ENCODE peak calls at places on chromosomes 1 and 21, in ten cellular contexts. O, Z, K, P, I, E, S, Q, C and A are unnamed samples.

GRCh38 chr21:46021398-46021797 is 39.8 kb downstream of the COL6A1 start:
- DNase-seq in O (no peak), Z (no peak), K (no peak), P (no peak), I (no peak), E (no peak), S (no peak), Q (no peak), C (no peak), A (no peak)

GRCh38 chr1:25869909-25870606 is 5.5 kb downstream of the PAQR7 start:
- DNase-seq in O (no peak), Z (no peak), K (no peak), P (no peak), I (no peak), E (no peak), S (no peak), Q (no peak), C (no peak), A (no peak)

GRCh38 chr1:184824716-184825323 is 70.2 kb upstream of the EDEM3 start:
- DNase-seq in O (no peak), Z (no peak), K (no peak), P (no peak), I (no peak), E (no peak), S (no peak), Q (no peak), C (no peak), A (no peak)

GRCh38 chr1:110645962-110646735 is 28.6 kb downstream of the KCNA3 start:
- DNase-seq in O (no peak), Z (no peak), K (no peak), P (peak), I (no peak), E (no peak), S (no peak), Q (no peak), C (peak), A (no peak)

GRCh38 chr1:169570172-169570574 is 16.1 kb downstream of the F5 start:
- DNase-seq in O (no peak), Z (peak), K (no peak), P (no peak), I (no peak), E (no peak), S (no peak), Q (no peak), C (no peak), A (no peak)

GRCh38 chr1:180773210-180773865 is 139.4 kb upstream of the KIAA1614 start:
- DNase-seq in O (no peak), Z (no peak), K (no peak), P (peak), I (no peak), E (no peak), S (no peak), Q (no peak), C (no peak), A (no peak)

GRCh38 chr1:205396972-205397616 is 24.8 kb downstream of the LEMD1 start:
- DNase-seq in O (no peak), Z (peak), K (no peak), P (peak), I (no peak), E (peak), S (peak), Q (no peak), C (peak), A (no peak)

GRCh38 chr1:235893840-235894239 is 27.1 kb upstream of the LYST start:
- DNase-seq in O (no peak), Z (no peak), K (no peak), P (no peak), I (no peak), E (no peak), S (no peak), Q (no peak), C (no peak), A (no peak)

GRCh38 chr1:168947039-168947438 is 159.5 kb upstream of the ATP1B1 start:
- DNase-seq in O (no peak), Z (peak), K (no peak), P (no peak), I (no peak), E (no peak), S (no peak), Q (no peak), C (no peak), A (no peak)

GRCh38 chr21:44199448-44199847 is 41.3 kb downstream of the ICOSLG start:
- DNase-seq in O (no peak), Z (no peak), K (no peak), P (peak), I (no peak), E (no peak), S (no peak), Q (no peak), C (no peak), A (no peak)

GRCh38 chr1:208324005-208324404 is 79.8 kb upstream of the PLXNA2 start:
- DNase-seq in O (no peak), Z (no peak), K (no peak), P (no peak), I (no peak), E (no peak), S (no peak), Q (no peak), C (no peak), A (no peak)

GRCh38 chr1:52159033-52159789 is 17.3 kb downstream of the ZFYVE9 start:
- DNase-seq in O (no peak), Z (no peak), K (no peak), P (peak), I (no peak), E (no peak), S (no peak), Q (no peak), C (no peak), A (no peak)

GRCh38 chr1:46550751-46551231 is 656 bp downstream of the KNCN start:
- DNase-seq in O (no peak), Z (peak), K (no peak), P (no peak), I (no peak), E (no peak), S (no peak), Q (no peak), C (no peak), A (no peak)

GRCh38 chr1:159942700-159943640 is 2.4 kb downstream of the IGSF9 start:
- DNase-seq in O (no peak), Z (no peak), K (no peak), P (no peak), I (no peak), E (no peak), S (no peak), Q (no peak), C (no peak), A (no peak)

GRCh38 chr1:85344256-85344694 is 67.8 kb upstream of the BCL10 start:
- DNase-seq in O (no peak), Z (no peak), K (no peak), P (peak), I (no peak), E (no peak), S (no peak), Q (no peak), C (no peak), A (no peak)

GRCh38 chr1:23651069-23651808 is 40.4 kb upstream of the RPL11 start:
- DNase-seq in O (no peak), Z (no peak), K (no peak), P (no peak), I (no peak), E (no peak), S (no peak), Q (peak), C (no peak), A (no peak)

GRCh38 chr1:226990133-226990716 is 50.1 kb downstream of the COQ8A start:
- DNase-seq in O (no peak), Z (no peak), K (no peak), P (no peak), I (no peak), E (no peak), S (peak), Q (peak), C (peak), A (peak)

GRCh38 chr1:34547043-34547674 is 207.7 kb upstream of the GJB5 start:
- DNase-seq in O (no peak), Z (peak), K (no peak), P (peak), I (no peak), E (peak), S (no peak), Q (no peak), C (no peak), A (no peak)

GRCh38 chr1:156897078-156897825 is 3.7 kb downstream of the PEAR1 start:
- DNase-seq in O (no peak), Z (no peak), K (no peak), P (peak), I (no peak), E (no peak), S (no peak), Q (no peak), C (no peak), A (no peak)

GRCh38 chr1:82091729-82092128 is 291.0 kb downstream of the ADGRL2 start:
- DNase-seq in O (no peak), Z (no peak), K (no peak), P (no peak), I (no peak), E (no peak), S (no peak), Q (no peak), C (no peak), A (no peak)

GRCh38 chr1:12294076-12294475 is 64.2 kb downstream of the VPS13D start:
- DNase-seq in O (no peak), Z (no peak), K (no peak), P (no peak), I (no peak), E (no peak), S (no peak), Q (no peak), C (no peak), A (no peak)

GRCh38 chr21:34037446-34037845 is 35.9 kb upstream of the MRPS6 start:
- DNase-seq in O (no peak), Z (no peak), K (no peak), P (peak), I (no peak), E (no peak), S (no peak), Q (no peak), C (peak), A (no peak)

GRCh38 chr1:234040446-234041317 is 136.2 kb downstream of the SLC35F3 start:
- DNase-seq in O (no peak), Z (no peak), K (no peak), P (no peak), I (no peak), E (no peak), S (no peak), Q (no peak), C (no peak), A (no peak)

GRCh38 chr1:160085686-160086089 is 4.3 kb downstream of the KCNJ9 start:
- DNase-seq in O (peak), Z (peak), K (peak), P (peak), I (peak), E (peak), S (peak), Q (peak), C (no peak), A (peak)

GRCh38 chr1:20430355-20431290 is 55.4 kb downstream of the CAMK2N1 start:
- DNase-seq in O (no peak), Z (peak), K (no peak), P (no peak), I (peak), E (peak), S (peak), Q (no peak), C (no peak), A (peak)

GRCh38 chr1:228094432-228095016 is 8.6 kb downstream of the C1orf35 start:
- DNase-seq in O (no peak), Z (no peak), K (no peak), P (no peak), I (no peak), E (no peak), S (no peak), Q (no peak), C (no peak), A (peak)

GRCh38 chr21:33997432-33997831 is 75.9 kb upstream of the MRPS6 start:
- DNase-seq in O (no peak), Z (no peak), K (no peak), P (no peak), I (no peak), E (no peak), S (no peak), Q (no peak), C (no peak), A (no peak)

GRCh38 chr1:113216664-113217063 is 143.7 kb downstream of the LRIG2 start:
- DNase-seq in O (no peak), Z (no peak), K (no peak), P (no peak), I (no peak), E (no peak), S (no peak), Q (no peak), C (no peak), A (no peak)

GRCh38 chr1:25099343-25099951 is 132.9 kb downstream of the SYF2 start:
- DNase-seq in O (no peak), Z (peak), K (peak), P (no peak), I (no peak), E (no peak), S (peak), Q (no peak), C (no peak), A (peak)

GRCh38 chr1:54331843-54332688 is 74.1 kb downstream of the SSBP3 start:
- DNase-seq in O (no peak), Z (no peak), K (no peak), P (no peak), I (no peak), E (no peak), S (no peak), Q (no peak), C (no peak), A (no peak)

GRCh38 chr1:43766818-43767525 is 59.6 kb downstream of the ST3GAL3 start:
- DNase-seq in O (no peak), Z (no peak), K (no peak), P (no peak), I (no peak), E (no peak), S (no peak), Q (no peak), C (no peak), A (no peak)

GRCh38 chr1:24351918-24352637 is 32.9 kb downstream of the GRHL3 start:
- DNase-seq in O (no peak), Z (no peak), K (no peak), P (peak), I (no peak), E (no peak), S (peak), Q (no peak), C (no peak), A (peak)

GRCh38 chr1:180237850-180238476 is 7.9 kb downstream of the LHX4 start:
- DNase-seq in O (no peak), Z (no peak), K (no peak), P (no peak), I (no peak), E (no peak), S (no peak), Q (no peak), C (no peak), A (no peak)

GRCh38 chr1:227234998-227235405 is 83.3 kb downstream of the CDC42BPA start:
- DNase-seq in O (no peak), Z (peak), K (no peak), P (peak), I (no peak), E (peak), S (peak), Q (no peak), C (peak), A (no peak)

GRCh38 chr1:205519541-205520131 is 15.2 kb downstream of the CDK18 start:
- DNase-seq in O (peak), Z (no peak), K (no peak), P (no peak), I (no peak), E (no peak), S (no peak), Q (no peak), C (no peak), A (no peak)